ENCODE peak calls at places on chromosomes 11 and 22, in seven cellular contexts. M is ascending aorta, F is upper lobe of right lung, Z is GM23338, O is spleen, K is adrenal gland, T is A549. E is an unnamed sample.

GRCh38 chr11:69700278-69701140 is 3.3 kb downstream of the FGF19 start:
- DNase-seq in M (no peak), F (peak; percentile 85), Z (peak; percentile 86), O (peak; percentile 78), K (peak; percentile 77), T (peak; percentile 59), E (no peak)

GRCh38 chr11:27571151-27571840 is 64.7 kb upstream of the LIN7C start:
- DNase-seq in M (no peak), F (no peak), Z (peak; percentile 25), O (no peak), K (no peak), T (no peak), E (no peak)

GRCh38 chr11:100823360-100823759 is 136.3 kb downstream of the ARHGAP42 start:
- DNase-seq in M (no peak), F (no peak), Z (no peak), O (no peak), K (no peak), T (no peak), E (no peak)

GRCh38 chr11:69442807-69443137 is 38.7 kb upstream of the LINC01488 start:
- DNase-seq in M (no peak), F (no peak), Z (peak; percentile 52), O (peak; percentile 82), K (peak; percentile 42), T (no peak), E (no peak)

GRCh38 chr11:107387666-107388065 is 70.0 kb downstream of the CWF19L2 start:
- DNase-seq in M (no peak), F (no peak), Z (no peak), O (no peak), K (no peak), T (no peak), E (no peak)

GRCh38 chr11:8063319-8063718 is 17.7 kb upstream of the TUB start:
- DNase-seq in M (peak; percentile 70), F (no peak), Z (no peak), O (no peak), K (peak; percentile 75), T (no peak), E (peak; percentile 72)

GRCh38 chr11:111414267-111414931 is 35.3 kb upstream of the POU2AF1 start:
- DNase-seq in M (no peak), F (no peak), Z (no peak), O (no peak), K (no peak), T (no peak), E (no peak)

GRCh38 chr11:115112779-115113178 is 391.4 kb downstream of the CADM1 start:
- DNase-seq in M (no peak), F (no peak), Z (no peak), O (no peak), K (no peak), T (no peak), E (no peak)

GRCh38 chr11:27839226-27839913 is 139.1 kb upstream of the BDNF start:
- DNase-seq in M (no peak), F (no peak), Z (peak; percentile 52), O (no peak), K (no peak), T (peak; percentile 21), E (no peak)

GRCh38 chr11:27532652-27533325 is 26.2 kb upstream of the LIN7C start:
- DNase-seq in M (no peak), F (no peak), Z (no peak), O (no peak), K (no peak), T (no peak), E (no peak)

GRCh38 chr11:122491486-122491885 is 164.0 kb upstream of the UBASH3B start:
- DNase-seq in M (no peak), F (no peak), Z (no peak), O (no peak), K (no peak), T (no peak), E (no peak)

GRCh38 chr11:104060004-104060403 is 23.6 kb downstream of the DDI1 start:
- DNase-seq in M (no peak), F (no peak), Z (no peak), O (no peak), K (no peak), T (no peak), E (no peak)

GRCh38 chr11:2527621-2528291 is 82.9 kb downstream of the KCNQ1 start:
- DNase-seq in M (peak; percentile 57), F (peak; percentile 56), Z (no peak), O (peak; percentile 78), K (peak; percentile 17), T (no peak), E (peak; percentile 69)

GRCh38 chr11:83168756-83169155 is 11.8 kb downstream of the PCF11 start:
- DNase-seq in M (no peak), F (no peak), Z (no peak), O (no peak), K (no peak), T (no peak), E (no peak)

GRCh38 chr22:18968011-18968749 is 32.1 kb upstream of the PRODH start:
- DNase-seq in M (no peak), F (peak; percentile 74), Z (peak; percentile 56), O (no peak), K (no peak), T (no peak), E (no peak)

GRCh38 chr22:18971321-18971751 is 35.2 kb upstream of the PRODH start:
- DNase-seq in M (no peak), F (peak; percentile 61), Z (no peak), O (no peak), K (no peak), T (no peak), E (no peak)

GRCh38 chr22:18973264-18974031 is 37.4 kb upstream of the PRODH start:
- DNase-seq in M (no peak), F (no peak), Z (no peak), O (no peak), K (no peak), T (no peak), E (no peak)

GRCh38 chr22:18970948-18971315 is 34.8 kb upstream of the PRODH start:
- DNase-seq in M (no peak), F (no peak), Z (peak; percentile 57), O (no peak), K (no peak), T (no peak), E (no peak)

DNA sequence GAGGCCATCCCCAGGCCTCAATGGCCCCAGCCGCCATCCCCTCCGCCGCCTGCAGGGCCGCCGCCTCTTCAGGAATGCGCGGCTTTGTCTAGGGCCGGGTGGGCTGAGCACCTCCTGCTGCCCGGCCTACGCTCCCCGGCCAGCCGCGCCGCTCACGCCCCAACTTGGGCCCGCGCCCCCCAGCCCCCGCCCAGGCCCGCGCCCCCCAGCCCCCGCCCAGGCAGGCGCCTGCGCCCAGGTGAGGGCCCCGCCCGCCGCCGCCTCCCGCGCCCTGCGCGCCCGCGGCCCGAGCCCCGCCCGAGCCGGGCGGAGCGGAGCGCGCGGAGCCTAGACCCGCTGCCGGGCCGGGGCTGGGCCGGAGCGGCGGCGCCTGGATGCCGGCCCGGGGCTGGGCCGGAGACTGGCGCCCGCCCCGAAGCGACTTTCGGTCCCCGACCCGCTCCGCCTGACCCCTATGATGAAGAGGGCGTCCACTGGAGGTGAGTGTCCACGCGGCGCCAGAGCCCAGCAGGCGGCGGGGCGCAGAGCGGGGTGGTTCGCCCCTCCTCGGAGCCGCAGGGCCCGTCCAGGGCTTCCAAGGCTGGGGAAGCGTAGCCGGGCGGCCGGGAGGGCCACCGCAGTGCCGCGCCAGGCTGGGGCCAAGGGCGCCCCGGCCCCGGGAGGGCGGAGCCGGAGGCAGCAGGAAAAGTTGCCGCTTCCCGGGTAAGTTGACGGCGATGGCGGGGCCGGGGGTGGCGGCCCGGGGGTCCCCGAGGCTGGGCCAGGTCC is 34.3 kb upstream of the PRODH start:
- DNase-seq in M (no peak), F (peak; percentile 60), Z (peak; percentile 86), O (peak; percentile 59), K (no peak), T (peak; percentile 34), E (no peak)
- H3K4me3 ChIP-seq in M (peak overlapping the region; percentile 38), F (peak overlapping the region; percentile 49), Z (peak overlapping the region; percentile 84), O (peak overlapping the region; percentile 31), K (peak overlapping the region; percentile 56), T (peak overlapping the region; percentile 90), E (peak overlapping the region; percentile 69)

DNA sequence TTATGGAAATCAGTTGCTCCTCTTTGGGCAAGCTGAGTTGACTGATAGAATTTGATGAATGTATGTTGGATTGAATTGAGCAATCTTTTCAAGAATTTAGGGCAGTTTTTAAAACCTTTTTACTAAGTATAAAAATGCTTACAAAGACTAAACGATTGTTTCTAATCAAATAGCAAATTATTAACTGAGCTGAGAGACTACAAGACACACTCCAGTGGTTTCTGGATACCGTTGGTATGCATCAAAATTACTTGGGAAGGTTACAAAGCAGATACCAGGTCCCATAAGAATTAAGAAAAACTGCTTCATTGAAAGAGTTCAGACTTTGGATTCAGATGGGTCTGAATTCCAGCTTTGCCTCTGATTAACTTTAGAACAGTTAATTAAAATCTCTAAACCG is 721.4 kb downstream of the FAM181B start:
- DNase-seq in M (no peak), F (no peak), Z (no peak), O (no peak), K (no peak), T (no peak), E (no peak)
- H3K27ac ChIP-seq in M (no peak overlapping the region), F (no peak overlapping the region), Z (no peak overlapping the region), O (no peak overlapping the region), K (no peak overlapping the region), T (no peak overlapping the region), E (no peak overlapping the region)

DNA sequence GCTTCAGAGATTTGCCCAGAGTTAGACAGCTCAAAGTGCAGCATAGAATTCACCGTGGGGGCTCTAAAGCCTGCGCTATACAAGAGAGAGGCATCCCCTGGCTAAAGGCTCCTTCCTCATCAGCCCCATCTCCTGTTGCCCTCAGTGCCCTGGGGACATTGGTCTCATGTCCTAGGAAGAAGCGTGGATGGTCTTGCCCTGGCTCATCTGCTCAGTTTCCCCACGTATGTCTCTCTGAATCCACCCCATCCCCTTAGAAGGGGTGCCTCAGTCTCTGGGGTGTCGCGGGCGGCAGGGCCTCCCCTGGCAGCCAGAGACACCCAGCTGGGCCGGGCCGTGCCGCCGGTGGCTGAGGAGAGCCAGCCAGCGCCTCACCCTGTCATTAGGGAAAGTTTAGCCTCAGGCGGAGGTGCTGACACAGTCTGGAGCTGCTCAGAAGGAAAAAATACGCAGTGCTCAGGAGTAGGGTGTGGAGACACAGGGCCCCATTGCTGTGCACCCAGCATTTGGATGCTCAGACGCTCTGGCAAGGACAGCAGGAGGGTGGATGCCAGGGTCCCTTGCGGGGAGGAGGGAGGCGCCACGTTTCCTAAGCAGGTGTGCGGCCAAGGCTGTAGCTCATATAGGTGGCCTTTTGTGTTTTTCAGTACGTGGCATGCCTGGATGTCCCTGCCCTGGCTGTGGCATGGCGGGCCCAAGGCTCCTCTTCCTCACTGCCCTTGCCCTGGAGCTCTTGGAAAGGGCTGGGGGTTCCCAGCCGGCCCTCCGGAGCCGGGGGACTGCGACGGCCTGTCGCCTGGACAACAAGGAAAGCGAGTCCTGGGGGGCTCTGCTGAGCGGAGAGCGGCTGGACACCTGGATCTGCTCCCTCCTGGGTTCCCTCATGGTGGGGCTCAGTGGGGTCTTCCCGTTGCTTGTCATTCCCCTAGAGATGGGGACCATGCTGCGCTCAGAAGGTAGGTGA is 1.3 kb downstream of the SLC39A13 start:
- DNase-seq in M (no peak), F (no peak), Z (no peak), O (peak; percentile 82), K (no peak), T (no peak), E (peak; percentile 70)
- H3K4me3 ChIP-seq in M (peak overlapping the region; percentile 82), F (peak overlapping the region; percentile 77), Z (peak overlapping the region; percentile 95), O (no peak overlapping the region), K (no peak overlapping the region), T (peak overlapping the region; percentile 92), E (peak overlapping the region; percentile 99)

DNA sequence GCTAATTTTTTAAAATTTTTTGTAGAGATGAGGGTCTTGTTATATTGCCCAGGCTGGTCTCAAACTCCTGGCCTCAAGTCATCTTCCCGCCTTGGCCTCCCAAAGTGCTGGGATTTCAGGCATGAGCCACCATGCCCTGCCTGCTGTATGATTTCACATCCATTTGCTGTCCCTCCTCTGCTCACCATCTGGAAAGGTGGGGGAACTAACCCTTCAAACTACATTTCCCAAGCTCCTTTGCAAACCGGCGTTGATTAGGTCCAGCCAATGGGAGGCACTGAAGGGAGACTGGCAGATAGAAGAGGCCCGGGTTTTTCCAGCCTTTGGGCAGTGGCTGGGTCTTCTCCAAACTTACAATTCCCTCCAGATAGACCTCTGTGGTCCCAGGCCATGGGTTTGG is 19.3 kb downstream of the RFPL1 start:
- DNase-seq in M (no peak), F (no peak), Z (peak; percentile 93), O (peak; percentile 43), K (no peak), T (peak; percentile 60), E (no peak)
- H3K27ac ChIP-seq in M (no peak overlapping the region), F (no peak overlapping the region), Z (no peak overlapping the region), O (no peak overlapping the region), K (no peak overlapping the region), T (peak overlapping the region; percentile 57), E (no peak overlapping the region)